ENCODE peak calls at places on chromosomes 16 and 17, in eight cellular contexts. T, S, F, U, E, Z, R and O are unnamed samples.

GRCh38 chr16:54822502-54823291 is 108.0 kb upstream of the IRX5 start:
- DNase-seq in U (no peak), S (no peak), R (no peak), T (no peak), E (no peak), Z (no peak), F (no peak), O (no peak)

GRCh38 chr17:27985306-27985705 is 57.2 kb upstream of the NLK start:
- DNase-seq in S (no peak), Z (no peak), T (no peak), R (no peak), F (no peak), U (no peak), E (no peak), O (no peak)

GRCh38 chr17:76354747-76355310 is 1.1 kb upstream of the PRPSAP1 start:
- DNase-seq in U (no peak), S (no peak), E (no peak), T (no peak), Z (no peak), R (peak; percentile 73), F (no peak), O (peak; percentile 42)

GRCh38 chr17:49341356-49341755 is 20.7 kb downstream of the ZNF652 start:
- DNase-seq in Z (no peak), F (no peak), U (no peak), S (no peak), T (no peak), E (no peak), R (no peak), O (no peak)

GRCh38 chr16:68079616-68080344 is 5.4 kb upstream of the NFATC3 start:
- DNase-seq in E (no peak), F (peak; percentile 54), Z (peak; percentile 84), U (peak; percentile 89), T (no peak), R (no peak), S (no peak), O (peak; percentile 86)

GRCh38 chr16:80614908-80615696 is 74.3 kb downstream of the DYNLRB2 start:
- DNase-seq in F (no peak), R (peak; percentile 35), Z (no peak), E (peak; percentile 86), S (no peak), T (no peak), U (no peak), O (peak; percentile 97)

GRCh38 chr17:58233547-58233946 is 4.8 kb upstream of the LPO start:
- DNase-seq in T (no peak), E (no peak), R (peak; percentile 24), F (no peak), U (no peak), Z (no peak), S (no peak), O (no peak)

GRCh38 chr17:77499699-77500435 is 359.1 kb downstream of the SEC14L1 start:
- DNase-seq in U (peak; percentile 3), S (peak; percentile 39), T (peak; percentile 14), R (peak; percentile 23), F (no peak), Z (peak; percentile 41), E (no peak), O (peak; percentile 79)

GRCh38 chr16:72092832-72093447 is 480 bp downstream of the TXNL4B start:
- DNase-seq in E (peak; percentile 68), F (no peak), Z (no peak), R (no peak), T (no peak), S (no peak), U (no peak), O (peak; percentile 92)

GRCh38 chr16:31333686-31334649 is 21.0 kb upstream of the ITGAX start:
- DNase-seq in Z (no peak), F (no peak), T (no peak), E (peak; percentile 13), U (no peak), S (peak; percentile 22), R (peak; percentile 86), O (peak; percentile 81)

GRCh38 chr16:17359778-17360177 is 111.0 kb downstream of the XYLT1 start:
- DNase-seq in E (peak; percentile 70), F (no peak), Z (no peak), R (no peak), S (peak; percentile 29), T (no peak), U (no peak), O (peak; percentile 77)

GRCh38 chr17:64641499-64641898 is 20.6 kb downstream of the SMURF2 start:
- DNase-seq in S (peak; percentile 75), R (no peak), E (peak; percentile 91), Z (no peak), F (no peak), U (no peak), T (no peak), O (peak; percentile 90)

GRCh38 chr17:8140058-8140412 is 12.2 kb downstream of the PER1 start:
- DNase-seq in Z (peak; percentile 72), E (no peak), T (no peak), U (no peak), R (no peak), S (peak; percentile 15), F (no peak), O (peak; percentile 63)

GRCh38 chr16:57299009-57299718 is 14.7 kb upstream of the PLLP start:
- DNase-seq in S (peak; percentile 69), F (peak; percentile 40), R (no peak), Z (no peak), T (no peak), U (peak; percentile 50), E (no peak), O (peak; percentile 90)

DNA sequence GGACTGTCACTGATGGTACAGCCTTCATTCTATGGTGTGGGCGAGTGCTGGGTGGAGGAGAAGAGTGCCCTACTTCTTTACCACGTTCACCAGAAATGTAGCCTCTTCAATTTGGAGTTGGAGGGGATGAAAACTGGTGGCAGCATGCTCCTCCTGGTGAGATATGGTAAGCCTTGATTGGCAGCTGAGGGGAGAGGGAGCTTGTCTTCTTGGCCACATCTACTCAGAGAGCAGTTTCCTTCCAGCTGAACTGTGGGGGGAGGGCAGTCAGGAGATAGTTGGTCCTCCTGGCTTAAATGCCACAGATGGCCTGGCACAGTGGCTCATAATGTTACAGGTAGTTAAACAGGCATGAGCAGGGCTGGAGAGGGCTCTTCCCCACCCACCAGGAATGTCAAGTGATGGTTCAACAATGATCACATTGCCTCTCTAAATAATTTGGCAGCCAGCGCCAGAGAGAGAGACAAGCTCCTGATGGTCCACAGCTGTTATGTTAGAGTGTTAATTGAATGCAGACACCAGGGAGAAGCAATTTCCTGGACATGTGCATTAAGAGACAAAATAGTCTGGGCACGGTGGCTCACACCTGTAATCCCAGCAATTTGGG is 9.0 kb upstream of the MAPK3 start:
- DNase-seq in E (no peak), F (no peak), T (peak; percentile 27), Z (no peak), S (no peak), U (no peak), R (no peak), O (no peak)
- H3K27ac ChIP-seq in E (no peak overlapping the region), F (no peak overlapping the region), T (no peak overlapping the region), Z (no peak overlapping the region), S (peak overlapping the region; percentile 36), U (no peak overlapping the region), R (no peak overlapping the region), O (no peak overlapping the region)

GRCh38 chr16:2228161-2228824 is 4.9 kb downstream of the E4F1 start:
- DNase-seq in E (no peak), U (no peak), T (no peak), S (no peak), Z (no peak), F (no peak), R (no peak), O (no peak)

GRCh38 chr16:2223375-2224182 is at the start of gene E4F1:
- DNase-seq in T (peak; percentile 97), S (peak; percentile 99), R (peak; percentile 100), F (peak; percentile 100), E (peak; percentile 99), Z (peak; percentile 100), U (peak; percentile 100), O (peak; percentile 100)

GRCh38 chr16:2226918-2227317 is 3.5 kb downstream of the E4F1 start:
- DNase-seq in E (no peak), R (no peak), F (no peak), U (no peak), S (no peak), T (no peak), Z (no peak), O (no peak)

GRCh38 chr16:2226245-2226793 is 2.9 kb downstream of the E4F1 start:
- DNase-seq in T (no peak), E (no peak), S (no peak), F (peak; percentile 74), Z (no peak), U (no peak), R (no peak), O (peak; percentile 91)

GRCh38 chr16:2224183-2224486 is 744 bp downstream of the E4F1 start:
- DNase-seq in S (no peak), T (no peak), F (no peak), Z (no peak), U (no peak), E (peak; percentile 42), R (no peak), O (peak; percentile 98)
- H3K4me3 ChIP-seq in S (peak overlapping the region; percentile 72), T (peak overlapping the region; percentile 93), F (peak overlapping the region; percentile 99), Z (peak overlapping the region; percentile 92), U (peak overlapping the region; percentile 91), E (peak overlapping the region; percentile 58), R (peak overlapping the region; percentile 91), O (peak overlapping the region; percentile 94)

GRCh38 chr17:16285646-16286008 is 67.6 kb downstream of the CENPV start:
- DNase-seq in E (no peak), R (no peak), T (no peak), Z (no peak), S (no peak), F (no peak), U (no peak), O (no peak)
- TF ChIP-seq CTCF in E (peak; percentile 45), R (peak; percentile 82), T (no peak), Z (peak; percentile 23), S (peak; percentile 59), F (peak; percentile 44), U (peak; percentile 85), O (peak; percentile 49)

DNA sequence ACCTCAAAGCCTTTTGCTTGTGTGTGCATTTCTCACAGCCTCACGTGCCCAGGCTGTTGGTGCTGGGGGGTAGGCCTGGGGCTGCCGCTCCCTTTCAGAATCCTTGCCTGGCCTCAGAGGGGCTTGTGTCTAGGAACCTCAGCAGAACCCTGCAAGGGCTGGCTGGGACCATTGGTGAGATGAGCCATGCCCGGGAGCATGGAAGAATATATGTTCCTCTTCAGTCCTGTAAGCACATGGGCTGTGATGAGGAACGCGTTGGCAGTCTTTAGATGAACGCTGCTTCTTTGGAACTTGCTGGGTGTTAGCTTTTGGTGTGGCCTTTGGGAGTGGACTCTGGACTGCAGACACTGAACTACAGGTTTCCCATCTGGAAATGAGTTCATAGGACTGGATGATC is 32.0 kb upstream of the SLC5A10 start:
- DNase-seq in U (peak; percentile 48), S (no peak), Z (no peak), E (no peak), F (peak; percentile 43), T (no peak), R (no peak), O (no peak)
- H3K27ac ChIP-seq in U (peak overlapping the region; percentile 36), S (no peak overlapping the region), Z (no peak overlapping the region), E (no peak overlapping the region), F (peak overlapping the region; percentile 67), T (no peak overlapping the region), R (no peak overlapping the region), O (no peak overlapping the region)

DNA sequence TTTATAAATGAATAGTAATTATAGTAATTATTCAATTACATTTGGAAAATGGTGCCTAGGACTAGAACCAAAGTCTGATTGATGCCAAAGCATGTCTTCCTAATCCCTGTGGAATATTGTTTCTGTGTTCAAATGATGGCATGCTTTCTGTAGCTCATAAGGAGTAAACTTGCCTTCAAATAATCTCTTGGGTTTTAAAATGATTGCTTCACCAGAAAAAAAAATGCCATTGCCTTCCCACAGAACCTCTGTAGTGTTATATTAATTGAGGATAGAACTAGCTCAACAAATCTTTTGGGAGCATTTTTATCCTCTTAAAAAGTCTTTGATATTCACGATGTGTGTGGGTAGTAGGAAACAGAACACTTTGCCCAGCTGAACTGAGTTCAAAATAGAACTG is 7.7 kb upstream of the TMEM100 start:
- DNase-seq in E (no peak), S (no peak), R (no peak), F (no peak), U (no peak), Z (no peak), T (no peak), O (no peak)
- H3K4me3 ChIP-seq in E (no peak overlapping the region), S (no peak overlapping the region), R (no peak overlapping the region), F (peak overlapping the region; percentile 17), U (no peak overlapping the region), Z (peak overlapping the region; percentile 54), T (no peak overlapping the region), O (no peak overlapping the region)